ENCODE peak calls at places on chromosomes 11 and 22, in four cellular contexts. S is effector memory CD4-positive, alpha-beta T cell; H is OCI-LY7; G is breast epithelium. E is an unnamed sample. For H3K4me1, the result is how much of the 10 kb centered on the place peaks cover.

GRCh38 chr11:128291835-128292234 is 295.5 kb downstream of the ETS1 start:
- DNase-seq in S (peak), H (peak), G (no peak), E (no peak)

GRCh38 chr22:47372111-47372581 is 609.7 kb downstream of the TBC1D22A start:
- DNase-seq in S (no peak), H (no peak), G (no peak), E (peak)

GRCh38 chr11:122181893-122182292 is 65.9 kb upstream of the BLID start:
- DNase-seq in S (no peak), H (no peak), G (no peak), E (no peak)

GRCh38 chr22:43449831-43450225 is 38.0 kb downstream of the MPPED1 start:
- DNase-seq in S (no peak), H (no peak), G (no peak), E (no peak)

GRCh38 chr11:33779849-33780528 is 5.7 kb upstream of the FBXO3 start:
- DNase-seq in S (no peak), H (no peak), G (no peak), E (no peak)

GRCh38 chr11:62392506-62392905 is 26.3 kb upstream of the SCGB1A1 start:
- DNase-seq in S (no peak), H (no peak), G (peak), E (no peak)

GRCh38 chr11:23192256-23192655 is 332.0 kb upstream of the CCDC179 start:
- DNase-seq in S (no peak), H (no peak), G (no peak), E (no peak)

GRCh38 chr11:2575611-2576051 is 124.2 kb downstream of the KCNQ1OT1 start:
- DNase-seq in S (no peak), H (no peak), G (peak), E (peak)

GRCh38 chr11:132941024-132941646 is 591.2 kb downstream of the OPCML start:
- DNase-seq in S (no peak), H (peak), G (no peak), E (no peak)

GRCh38 chr11:64260147-64260708 is 8.9 kb downstream of the PLCB3 start:
- DNase-seq in S (no peak), H (no peak), G (no peak), E (no peak)

GRCh38 chr11:32829157-32829679 is 509 bp upstream of the PRRG4 start:
- DNase-seq in S (no peak), H (no peak), G (no peak), E (no peak)

GRCh38 chr22:20867179-20868099 is 8.6 kb downstream of the SNAP29 start:
- DNase-seq in S (no peak), H (peak), G (no peak), E (no peak)

GRCh38 chr22:23622634-23623033 is 9.5 kb downstream of the DRICH1 start:
- DNase-seq in S (no peak), H (no peak), G (no peak), E (no peak)

GRCh38 chr11:126945319-126945718 is 55.3 kb downstream of the KIRREL3 start:
- DNase-seq in S (no peak), H (no peak), G (no peak), E (no peak)

GRCh38 chr11:61042961-61043540 is 59.2 kb upstream of the CD5 start:
- DNase-seq in S (no peak), H (no peak), G (no peak), E (no peak)

GRCh38 chr22:41022470-41023298 is 69.7 kb upstream of the EP300 start:
- DNase-seq in S (peak), H (peak), G (peak), E (peak)

GRCh38 chr22:19911540-19912235 is 29.9 kb upstream of the COMT start:
- DNase-seq in S (no peak), H (no peak), G (no peak), E (no peak)

GRCh38 chr11:128876133-128876650 is 9.1 kb upstream of the KCNJ1 start:
- DNase-seq in S (no peak), H (no peak), G (no peak), E (no peak)

GRCh38 chr11:64025205-64025604 is 10.5 kb upstream of the FLRT1 start:
- DNase-seq in S (no peak), H (no peak), G (no peak), E (no peak)

GRCh38 chr11:59186130-59186594 is 14.2 kb downstream of the DTX4 start:
- DNase-seq in S (no peak), H (peak), G (no peak), E (peak)

GRCh38 chr11:59185412-59185811 is 13.5 kb downstream of the DTX4 start:
- DNase-seq in S (no peak), H (no peak), G (no peak), E (no peak)

GRCh38 chr11:59188954-59189353 is 17.0 kb downstream of the DTX4 start:
- DNase-seq in S (no peak), H (no peak), G (no peak), E (no peak)

GRCh38 chr11:59187020-59187419 is 15.1 kb downstream of the DTX4 start:
- DNase-seq in S (no peak), H (no peak), G (no peak), E (no peak)

DNA sequence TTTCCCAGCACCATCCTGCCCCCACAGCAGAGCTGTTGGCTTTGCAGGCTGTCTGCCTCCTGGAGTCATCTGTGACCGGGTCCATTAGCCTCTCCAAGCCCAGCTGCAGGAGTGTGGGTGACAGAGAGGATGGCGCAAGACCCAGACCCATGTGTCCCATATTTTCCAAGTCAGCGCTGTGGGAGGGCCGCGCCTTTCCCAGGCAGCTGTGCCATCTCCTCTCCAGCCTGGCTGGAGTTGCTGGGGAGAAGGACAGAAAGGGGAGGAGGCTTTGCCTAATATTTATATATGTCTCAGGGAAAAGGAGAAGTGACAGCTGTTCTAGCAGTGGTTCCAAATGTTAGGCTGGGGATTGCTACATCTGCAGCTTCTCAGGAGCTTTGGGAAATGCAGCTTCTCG is 15.7 kb downstream of the DTX4 start:
- DNase-seq in S (no peak), H (no peak), G (no peak), E (peak)
- H3K4me1 ChIP-seq in S (under half), H (under half), G (under half), E (half or more)

GRCh38 chr11:68536706-68537105 is 76.2 kb downstream of the PPP6R3 start:
- DNase-seq in S (no peak), H (no peak), G (no peak), E (no peak)
- H3K4me1 ChIP-seq in S (under half), H (under half), G (under half), E (under half)

GRCh38 chr22:37221424-37222336 is 9.4 kb upstream of the SSTR3 start:
- DNase-seq in S (no peak), H (no peak), G (no peak), E (peak)
- H3K4me1 ChIP-seq in S (half or more), H (half or more), G (under half), E (half or more)

GRCh38 chr22:22109693-22110466 is 127.3 kb upstream of the TOP3B start:
- DNase-seq in S (no peak), H (peak), G (no peak), E (no peak)
- H3K4me1 ChIP-seq in S (under half), H (under half), G (under half), E (under half)

GRCh38 chr11:10377182-10377581 is 72.3 kb downstream of the ADM start:
- DNase-seq in S (no peak), H (no peak), G (no peak), E (no peak)
- H3K4me1 ChIP-seq in S (under half), H (under half), G (under half), E (under half)

GRCh38 chr11:118341749-118342489 is 586 bp downstream of the CD3D start:
- DNase-seq in S (no peak), H (no peak), G (no peak), E (no peak)
- H3K4me1 ChIP-seq in S (half or more), H (under half), G (under half), E (under half)

GRCh38 chr11:65479184-65480145 is 19.4 kb upstream of the MALAT1 start:
- DNase-seq in S (no peak), H (no peak), G (no peak), E (no peak)

GRCh38 chr11:65485820-65486219 is 13.0 kb upstream of the MALAT1 start:
- DNase-seq in S (no peak), H (no peak), G (no peak), E (no peak)

GRCh38 chr11:65478411-65479183 is 20.2 kb upstream of the MALAT1 start:
- DNase-seq in S (no peak), H (no peak), G (peak), E (peak)

GRCh38 chr11:65486570-65487466 is 12.0 kb upstream of the MALAT1 start:
- DNase-seq in S (no peak), H (no peak), G (no peak), E (no peak)

GRCh38 chr11:65482306-65482850 is 16.5 kb upstream of the MALAT1 start:
- DNase-seq in S (no peak), H (no peak), G (no peak), E (no peak)
- H3K4me1 ChIP-seq in S (under half), H (under half), G (under half), E (half or more)

GRCh38 chr22:35863432-35863831 is 145.8 kb downstream of the APOL5 start:
- DNase-seq in S (no peak), H (peak), G (no peak), E (no peak)
- H3K4me1 ChIP-seq in S (under half), H (half or more), G (under half), E (under half)

GRCh38 chr22:27827586-27828213 is 26.1 kb upstream of the MN1 start:
- DNase-seq in S (no peak), H (no peak), G (no peak), E (no peak)
- H3K4me1 ChIP-seq in S (under half), H (under half), G (under half), E (under half)

E was measured in left lung.